ENCODE peak calls at places on chromosomes 2 and 18, in four cellular contexts. One of them, this sample, is unnamed.

GRCh38 chr2:3628241-3628679 is 29.7 kb upstream of the ALLC start:
- DNase-seq in HCT116: no peak
- DNase-seq in WERI-Rb-1: peak
- DNase-seq in bronchial epithelial cell: no peak
- DNase-seq in this sample: no peak

GRCh38 chr2:189580267-189580661 is 322 bp downstream of the SLC40A1 start:
- DNase-seq in HCT116: no peak
- DNase-seq in WERI-Rb-1: peak
- DNase-seq in bronchial epithelial cell: no peak
- DNase-seq in this sample: no peak

GRCh38 chr2:75788154-75788553 is 77.4 kb upstream of the GCFC2 start:
- DNase-seq in HCT116: no peak
- DNase-seq in WERI-Rb-1: no peak
- DNase-seq in bronchial epithelial cell: peak
- DNase-seq in this sample: no peak

GRCh38 chr2:28721601-28722191 is 29.9 kb upstream of the PPP1CB start:
- DNase-seq in HCT116: no peak
- DNase-seq in WERI-Rb-1: no peak
- DNase-seq in bronchial epithelial cell: no peak
- DNase-seq in this sample: no peak

GRCh38 chr18:26040051-26040656 is 50.3 kb downstream of the SS18 start:
- DNase-seq in HCT116: no peak
- DNase-seq in WERI-Rb-1: no peak
- DNase-seq in bronchial epithelial cell: peak
- DNase-seq in this sample: no peak

GRCh38 chr2:197893403-197894177 is 89.2 kb downstream of the PLCL1 start:
- DNase-seq in HCT116: no peak
- DNase-seq in WERI-Rb-1: no peak
- DNase-seq in bronchial epithelial cell: no peak
- DNase-seq in this sample: no peak

GRCh38 chr2:74458957-74459290 is 686 bp downstream of the WBP1 start:
- DNase-seq in HCT116: no peak
- DNase-seq in WERI-Rb-1: no peak
- DNase-seq in bronchial epithelial cell: no peak
- DNase-seq in this sample: no peak

GRCh38 chr2:149872041-149872440 is 284.5 kb upstream of the MMADHC start:
- DNase-seq in HCT116: no peak
- DNase-seq in WERI-Rb-1: no peak
- DNase-seq in bronchial epithelial cell: no peak
- DNase-seq in this sample: no peak

GRCh38 chr2:6780765-6781274 is 84.9 kb downstream of the CMPK2 start:
- DNase-seq in HCT116: no peak
- DNase-seq in WERI-Rb-1: no peak
- DNase-seq in bronchial epithelial cell: no peak
- DNase-seq in this sample: no peak

GRCh38 chr2:234300932-234301823 is 195.7 kb downstream of the ARL4C start:
- DNase-seq in HCT116: no peak
- DNase-seq in WERI-Rb-1: no peak
- DNase-seq in bronchial epithelial cell: no peak
- DNase-seq in this sample: no peak

GRCh38 chr2:213766062-213766461 is 481.8 kb downstream of the SPAG16 start:
- DNase-seq in HCT116: no peak
- DNase-seq in WERI-Rb-1: no peak
- DNase-seq in bronchial epithelial cell: no peak
- DNase-seq in this sample: no peak

GRCh38 chr2:102147935-102148334 is 5.4 kb downstream of the IL1R1 start:
- DNase-seq in HCT116: no peak
- DNase-seq in WERI-Rb-1: no peak
- DNase-seq in bronchial epithelial cell: no peak
- DNase-seq in this sample: no peak

GRCh38 chr2:46179037-46179621 is 118.1 kb upstream of the EPAS1 start:
- DNase-seq in HCT116: no peak
- DNase-seq in WERI-Rb-1: peak
- DNase-seq in bronchial epithelial cell: peak
- DNase-seq in this sample: no peak

GRCh38 chr2:183124957-183125255 is 663 bp downstream of the NUP35 start:
- DNase-seq in HCT116: no peak
- DNase-seq in WERI-Rb-1: no peak
- DNase-seq in bronchial epithelial cell: no peak
- DNase-seq in this sample: peak

GRCh38 chr18:51614033-51614432 is 416.6 kb upstream of the MEX3C start:
- DNase-seq in HCT116: no peak
- DNase-seq in WERI-Rb-1: no peak
- DNase-seq in bronchial epithelial cell: peak
- DNase-seq in this sample: peak

GRCh38 chr2:70418514-70418913 is 116.6 kb upstream of the FAM136A start:
- DNase-seq in HCT116: no peak
- DNase-seq in WERI-Rb-1: no peak
- DNase-seq in bronchial epithelial cell: no peak
- DNase-seq in this sample: no peak

DNA sequence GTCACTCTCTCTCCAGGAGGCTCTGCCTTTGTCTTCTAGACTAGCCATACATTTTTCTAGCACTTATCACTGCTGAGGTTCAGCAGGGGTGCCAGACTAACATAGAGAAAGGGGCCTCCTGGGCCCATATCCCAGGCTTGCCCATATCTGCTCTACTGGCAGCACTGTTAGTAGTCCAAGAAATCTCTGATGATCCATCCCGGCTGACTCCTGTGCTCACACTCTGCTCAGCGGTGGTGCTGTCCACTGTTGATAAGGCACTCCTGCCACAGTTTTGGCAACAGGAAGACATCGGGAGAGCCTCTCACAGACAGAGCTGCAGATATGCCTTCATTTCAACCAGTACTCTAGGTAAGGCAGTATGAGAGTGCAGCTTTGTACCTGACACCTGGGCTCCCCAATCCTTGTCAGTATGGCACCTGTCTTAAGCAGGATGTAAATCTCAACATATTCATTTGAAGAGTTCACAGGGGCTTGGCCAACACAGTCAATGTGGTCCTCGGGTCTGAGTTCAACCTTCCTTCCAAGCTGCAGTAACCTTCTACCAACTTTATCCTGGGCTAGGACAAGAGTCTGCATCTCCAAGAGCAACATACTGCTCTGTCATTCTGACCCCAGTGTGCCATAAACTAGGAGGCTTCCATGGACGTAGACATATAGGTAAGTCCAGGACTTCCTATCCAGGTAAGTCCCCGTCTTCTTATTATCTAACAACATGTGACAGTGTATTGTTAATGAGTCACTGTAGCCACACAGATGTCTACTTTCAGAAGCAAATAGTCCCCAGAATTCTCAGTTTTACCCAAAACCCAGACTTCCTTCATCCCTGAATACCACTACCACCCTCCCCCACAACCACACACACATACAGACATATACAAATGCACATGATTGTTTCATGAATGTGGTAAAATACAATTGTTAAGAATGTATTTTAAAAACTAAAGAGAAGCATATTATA is 16.2 kb downstream of the KLF7 start:
- DNase-seq in HCT116: no peak
- DNase-seq in WERI-Rb-1: no peak
- DNase-seq in bronchial epithelial cell: no peak
- DNase-seq in this sample: no peak
- H3K4me3 ChIP-seq in HCT116: no peak
- H3K4me3 ChIP-seq in WERI-Rb-1: no peak
- H3K4me3 ChIP-seq in bronchial epithelial cell: no peak
- H3K4me3 ChIP-seq in this sample: no peak

GRCh38 chr2:85999131-85999831 is 106.4 kb downstream of the POLR1A start:
- DNase-seq in HCT116: no peak
- DNase-seq in WERI-Rb-1: no peak
- DNase-seq in bronchial epithelial cell: peak
- DNase-seq in this sample: no peak
- H3K4me3 ChIP-seq in HCT116: no peak
- H3K4me3 ChIP-seq in WERI-Rb-1: no peak
- H3K4me3 ChIP-seq in bronchial epithelial cell: no peak
- H3K4me3 ChIP-seq in this sample: no peak

GRCh38 chr2:86821842-86822241 is 31.1 kb upstream of the CD8A start:
- DNase-seq in HCT116: no peak
- DNase-seq in WERI-Rb-1: no peak
- DNase-seq in bronchial epithelial cell: peak
- DNase-seq in this sample: no peak
- H3K4me3 ChIP-seq in HCT116: no peak
- H3K4me3 ChIP-seq in WERI-Rb-1: no peak
- H3K4me3 ChIP-seq in bronchial epithelial cell: no peak
- H3K4me3 ChIP-seq in this sample: no peak

DNA sequence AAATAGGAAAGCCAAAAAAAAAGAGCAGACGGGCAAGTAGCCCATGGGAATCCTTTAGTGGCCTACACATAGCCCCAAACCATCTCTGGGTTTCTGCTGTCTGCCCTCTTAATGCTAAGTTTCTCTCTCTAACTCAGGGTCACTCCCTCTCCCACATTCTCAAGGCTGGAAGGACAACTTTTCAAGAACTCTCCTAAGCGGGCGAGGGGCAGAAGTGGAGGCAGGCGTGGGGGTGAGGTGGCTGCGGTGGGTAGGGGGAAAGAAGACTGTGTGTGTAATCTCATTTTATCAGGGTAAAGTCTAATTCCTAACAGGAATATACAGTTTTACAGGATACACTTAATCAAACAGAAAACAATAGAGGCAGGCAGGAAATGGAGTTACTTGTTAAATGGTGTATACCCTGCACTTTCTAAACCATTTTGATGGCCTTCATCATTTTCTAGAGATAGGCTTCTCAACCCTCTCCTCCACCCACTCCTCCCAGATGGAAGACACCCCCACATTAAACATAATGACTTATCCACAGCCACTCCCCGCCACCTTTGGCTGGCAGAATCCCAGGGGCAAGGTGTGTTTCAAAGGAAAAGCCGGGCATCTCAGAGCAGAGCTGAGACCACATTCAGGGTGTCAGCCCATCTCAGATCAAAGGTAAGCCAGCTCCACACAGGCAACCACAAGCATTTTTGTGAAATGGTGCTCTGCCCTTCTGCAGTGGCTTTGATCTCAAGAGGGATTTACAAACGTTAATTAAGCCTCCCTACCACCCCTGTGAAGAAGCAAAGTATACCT is 6.8 kb downstream of the SMAD7 start:
- DNase-seq in HCT116: no peak
- DNase-seq in WERI-Rb-1: no peak
- DNase-seq in bronchial epithelial cell: no peak
- DNase-seq in this sample: no peak
- H3K4me3 ChIP-seq in HCT116: no peak
- H3K4me3 ChIP-seq in WERI-Rb-1: no peak
- H3K4me3 ChIP-seq in bronchial epithelial cell: no peak
- H3K4me3 ChIP-seq in this sample: peak

This sample was measured in Panc1.